ENCODE peak calls at places on chromosomes 7 and 10, in eight cellular contexts. Y is kidney epithelial cell, Q is thyroid gland, J is pancreas, E is cardiac fibroblast, V is MCF 10A, G is tibial nerve, R is HCT116. I is an unnamed sample.

GRCh38 chr10:125120046-125120710 is 40.2 kb downstream of the CTBP2 start:
- DNase-seq in Y (no peak), Q (peak), J (no peak), E (peak), V (no peak), G (no peak), R (no peak), I (no peak)

GRCh38 chr7:92737706-92738105 is 98.7 kb downstream of the CDK6 start:
- DNase-seq in Y (no peak), Q (no peak), J (no peak), E (no peak), V (no peak), G (no peak), R (no peak), I (no peak)

GRCh38 chr7:11212080-11212711 is 238.5 kb downstream of the PHF14 start:
- DNase-seq in Y (peak), Q (peak), J (no peak), E (peak), V (peak), G (peak), R (peak), I (peak)

GRCh38 chr7:85489498-85489897 is 302.6 kb upstream of the SEMA3D start:
- DNase-seq in Y (peak), Q (no peak), J (no peak), E (peak), V (no peak), G (no peak), R (peak), I (no peak)

GRCh38 chr7:34341331-34341730 is 316.7 kb upstream of the NPSR1 start:
- DNase-seq in Y (peak), Q (no peak), J (no peak), E (no peak), V (peak), G (no peak), R (no peak), I (peak)

GRCh38 chr7:51606601-51607154 is 290.1 kb upstream of the COBL start:
- DNase-seq in Y (no peak), Q (no peak), J (no peak), E (no peak), V (no peak), G (no peak), R (peak), I (peak)

GRCh38 chr10:95268438-95268837 is 22.4 kb downstream of the PDLIM1 start:
- DNase-seq in Y (no peak), Q (peak), J (no peak), E (peak), V (no peak), G (no peak), R (no peak), I (peak)

GRCh38 chr10:31413325-31413724 is 94.3 kb downstream of the ZEB1 start:
- DNase-seq in Y (no peak), Q (no peak), J (no peak), E (peak), V (no peak), G (no peak), R (no peak), I (no peak)

GRCh38 chr7:70384891-70385290 is 747.1 kb upstream of the GALNT17 start:
- DNase-seq in Y (peak), Q (no peak), J (no peak), E (peak), V (no peak), G (no peak), R (no peak), I (no peak)

GRCh38 chr10:7819126-7819470 is 793 bp downstream of the TAF3 start:
- DNase-seq in Y (no peak), Q (peak), J (peak), E (peak), V (peak), G (peak), R (no peak), I (peak)

GRCh38 chr10:78740976-78741375 is 327.8 kb upstream of the ZMIZ1 start:
- DNase-seq in Y (no peak), Q (no peak), J (no peak), E (no peak), V (no peak), G (no peak), R (no peak), I (no peak)

GRCh38 chr7:64945481-64945756 is 42.3 kb downstream of the ZNF273 start:
- DNase-seq in Y (no peak), Q (no peak), J (no peak), E (no peak), V (no peak), G (no peak), R (no peak), I (no peak)

GRCh38 chr7:64947252-64948000 is 43.4 kb downstream of the ZNF117 start:
- DNase-seq in Y (no peak), Q (peak), J (peak), E (no peak), V (no peak), G (no peak), R (no peak), I (peak)

GRCh38 chr7:64945776-64946175 is 42.7 kb downstream of the ZNF273 start:
- DNase-seq in Y (no peak), Q (no peak), J (no peak), E (no peak), V (no peak), G (no peak), R (no peak), I (no peak)

GRCh38 chr7:64951250-64951848 is 39.5 kb downstream of the ZNF117 start:
- DNase-seq in Y (peak), Q (no peak), J (no peak), E (peak), V (peak), G (peak), R (peak), I (peak)

GRCh38 chr7:64946772-64947171 is 43.7 kb downstream of the ZNF273 start:
- DNase-seq in Y (no peak), Q (no peak), J (peak), E (peak), V (no peak), G (no peak), R (no peak), I (peak)
- TF ChIP-seq CTCF in Y (peak), Q (peak), J (no peak), E (peak), V (no peak), G (no peak), R (peak), I (no peak)

GRCh38 chr10:71220689-71221540 is 8.5 kb downstream of the UNC5B start:
- DNase-seq in Y (no peak), Q (no peak), J (peak), E (no peak), V (no peak), G (no peak), R (no peak), I (no peak)

GRCh38 chr10:71221586-71222202 is 9.3 kb downstream of the UNC5B start:
- DNase-seq in Y (no peak), Q (no peak), J (peak), E (no peak), V (no peak), G (no peak), R (no peak), I (no peak)

GRCh38 chr10:71219918-71220688 is 7.7 kb downstream of the UNC5B start:
- DNase-seq in Y (no peak), Q (no peak), J (peak), E (no peak), V (no peak), G (no peak), R (no peak), I (no peak)

GRCh38 chr10:71223365-71224058 is 11.1 kb downstream of the UNC5B start:
- DNase-seq in Y (no peak), Q (no peak), J (peak), E (no peak), V (no peak), G (no peak), R (no peak), I (no peak)

DNA sequence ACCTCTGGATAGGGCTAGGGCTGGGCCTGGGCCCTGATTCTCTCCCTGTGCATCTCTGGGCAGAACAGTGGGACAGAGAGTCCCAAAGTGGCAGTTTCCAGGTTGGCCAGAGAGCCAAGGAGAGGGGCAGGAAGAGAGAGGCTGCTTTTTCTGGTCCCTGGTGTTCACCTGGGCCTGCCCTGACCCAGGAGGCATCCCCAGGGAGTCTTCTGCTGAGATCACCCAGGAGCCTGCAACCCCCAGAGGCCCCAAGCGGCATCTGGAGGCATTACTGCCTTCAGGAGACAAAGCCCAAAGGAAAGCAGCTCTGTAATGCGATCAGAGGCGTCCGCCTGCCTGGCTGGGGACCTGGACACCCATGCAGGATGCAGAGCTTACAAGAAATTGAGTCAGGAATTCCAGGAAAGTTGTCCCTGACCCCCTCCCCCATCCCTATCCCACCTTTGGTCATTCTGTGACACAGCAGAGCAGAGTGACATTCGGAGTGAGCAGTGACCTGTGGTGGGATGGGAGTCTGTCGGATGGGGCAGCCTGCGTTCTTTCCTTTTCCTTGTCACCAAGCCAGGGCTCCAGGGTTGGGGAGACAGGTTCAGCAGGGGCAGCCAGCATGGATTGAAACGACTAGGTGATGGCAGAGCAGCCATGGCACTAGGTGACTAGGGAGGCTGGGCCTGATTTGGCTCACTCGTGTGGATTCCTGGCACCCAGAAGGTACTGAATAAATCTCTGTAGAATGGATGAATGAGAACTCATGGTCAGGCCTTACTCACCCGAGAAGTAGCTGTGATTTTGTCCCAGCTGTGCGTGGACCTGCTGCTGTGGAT is 10.4 kb downstream of the UNC5B start:
- DNase-seq in Y (no peak), Q (no peak), J (peak), E (no peak), V (no peak), G (no peak), R (no peak), I (no peak)
- TF ChIP-seq CTCF in Y (no peak), Q (no peak), J (no peak), E (no peak), V (no peak), G (no peak), R (no peak), I (no peak)

GRCh38 chr10:32963102-32963501 is 5.1 kb upstream of the ITGB1 start:
- DNase-seq in Y (no peak), Q (no peak), J (no peak), E (peak), V (peak), G (no peak), R (no peak), I (no peak)

GRCh38 chr10:32962541-32962940 is 4.5 kb upstream of the ITGB1 start:
- DNase-seq in Y (no peak), Q (no peak), J (no peak), E (no peak), V (no peak), G (no peak), R (no peak), I (no peak)

GRCh38 chr10:32961343-32961891 is 3.4 kb upstream of the ITGB1 start:
- DNase-seq in Y (no peak), Q (no peak), J (no peak), E (no peak), V (no peak), G (no peak), R (no peak), I (no peak)

GRCh38 chr10:32960022-32960421 is 2.0 kb upstream of the ITGB1 start:
- DNase-seq in Y (no peak), Q (no peak), J (no peak), E (no peak), V (no peak), G (no peak), R (no peak), I (no peak)

GRCh38 chr10:32961892-32962369 is 3.9 kb upstream of the ITGB1 start:
- DNase-seq in Y (peak), Q (no peak), J (no peak), E (peak), V (peak), G (no peak), R (peak), I (peak)
- TF ChIP-seq CTCF in Y (peak), Q (no peak), J (no peak), E (peak), V (peak), G (peak), R (no peak), I (no peak)

DNA sequence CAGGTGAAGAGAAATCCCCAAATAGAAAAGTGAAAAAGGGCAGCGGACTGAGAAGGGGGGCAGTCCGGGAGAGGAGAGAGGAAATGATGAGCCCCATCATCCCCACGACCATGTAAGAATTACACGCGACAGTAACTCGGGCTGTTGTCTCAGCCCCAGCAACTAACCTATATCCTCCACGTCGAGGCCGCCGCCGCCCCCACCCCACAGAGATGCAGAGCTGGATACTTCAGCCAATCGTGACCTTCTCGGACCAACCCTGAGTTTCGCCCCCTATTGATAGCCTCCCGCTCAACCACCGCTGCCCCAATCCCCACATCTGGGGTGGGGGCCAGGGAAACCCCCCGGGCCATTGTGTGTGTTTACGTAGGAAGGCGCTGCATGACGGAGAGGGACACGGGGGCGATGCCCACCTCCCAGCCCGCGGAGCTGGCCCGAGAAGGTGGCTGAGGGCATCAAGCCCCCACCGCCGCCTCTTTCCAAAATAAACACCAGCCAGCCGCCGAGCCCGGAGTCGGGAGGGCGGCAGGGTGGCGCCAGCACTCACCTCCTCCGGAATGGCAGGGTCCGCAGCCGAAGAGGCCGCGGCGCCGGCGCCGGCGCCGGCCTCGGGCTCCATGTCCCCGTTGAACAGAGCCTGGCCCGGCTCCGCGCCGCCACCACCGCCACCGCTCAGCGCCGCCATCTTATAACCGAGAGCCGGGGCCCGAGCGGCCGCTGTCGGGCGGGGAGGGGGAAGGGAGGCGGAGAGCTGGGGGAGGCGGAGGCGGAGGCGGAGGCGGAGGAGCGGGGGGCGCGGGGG is 509 bp downstream of the BRAF start:
- DNase-seq in Y (no peak), Q (peak), J (peak), E (peak), V (peak), G (peak), R (peak), I (peak)
- TF ChIP-seq CTCF in Y (peak), Q (peak), J (no peak), E (peak), V (peak), G (no peak), R (peak), I (peak)

GRCh38 chr7:116828281-116828680 is 34.1 kb upstream of the CAPZA2 start:
- DNase-seq in Y (no peak), Q (no peak), J (no peak), E (no peak), V (no peak), G (no peak), R (no peak), I (peak)
- TF ChIP-seq CTCF in Y (no peak), Q (no peak), J (no peak), E (no peak), V (no peak), G (no peak), R (peak), I (no peak)

GRCh38 chr10:131928248-131929095 is 27.7 kb downstream of the PPP2R2D start:
- DNase-seq in Y (no peak), Q (no peak), J (no peak), E (no peak), V (peak), G (no peak), R (no peak), I (no peak)

GRCh38 chr10:131926743-131927595 is 26.2 kb downstream of the PPP2R2D start:
- DNase-seq in Y (no peak), Q (no peak), J (no peak), E (no peak), V (no peak), G (no peak), R (no peak), I (no peak)

GRCh38 chr10:131930586-131931330 is 29.9 kb downstream of the PPP2R2D start:
- DNase-seq in Y (no peak), Q (no peak), J (peak), E (no peak), V (no peak), G (no peak), R (no peak), I (no peak)

GRCh38 chr10:131930150-131930549 is 29.3 kb downstream of the PPP2R2D start:
- DNase-seq in Y (no peak), Q (no peak), J (peak), E (no peak), V (no peak), G (no peak), R (no peak), I (no peak)

DNA sequence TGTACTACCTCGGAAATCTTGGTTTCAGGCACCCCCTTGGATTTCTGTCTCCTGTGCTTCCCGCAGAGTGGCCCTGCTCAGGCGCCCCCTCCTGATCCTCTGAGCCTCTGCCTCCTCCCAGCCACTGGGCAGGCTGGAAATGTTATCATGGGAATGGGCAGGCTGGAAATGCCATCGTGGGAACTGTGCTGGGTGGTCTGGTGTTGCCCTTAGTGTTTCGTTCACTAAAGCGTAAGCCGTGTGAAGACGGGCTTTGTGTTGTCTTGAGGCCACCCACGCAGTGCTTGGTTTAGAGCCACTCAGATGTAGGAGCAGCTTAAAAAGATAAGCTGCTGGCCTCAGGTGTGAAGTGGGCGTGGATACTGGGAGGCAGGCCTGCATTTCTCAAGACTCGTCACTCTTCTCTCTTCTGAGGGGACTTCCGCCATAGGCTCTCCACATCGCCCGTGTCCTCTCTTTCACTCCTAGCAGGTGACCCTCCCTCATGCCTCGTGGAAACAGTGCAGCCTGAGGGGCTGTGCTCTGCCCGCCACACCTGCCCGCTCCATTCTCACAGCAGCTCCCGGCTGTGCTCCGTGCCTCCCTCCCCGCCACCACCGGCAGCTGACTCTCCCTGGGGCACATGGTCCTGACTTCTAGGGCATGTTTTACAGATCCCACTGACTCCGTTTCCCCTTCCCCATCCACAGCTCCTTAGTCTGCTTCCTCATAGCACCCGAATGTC is 28.5 kb downstream of the PPP2R2D start:
- DNase-seq in Y (no peak), Q (no peak), J (no peak), E (no peak), V (no peak), G (no peak), R (no peak), I (no peak)
- TF ChIP-seq CTCF in Y (no peak), Q (no peak), J (no peak), E (no peak), V (no peak), G (no peak), R (no peak), I (no peak)